ENCODE peak calls at places on chromosome 5, in ten cellular contexts. One of them, this sample, is unnamed.

GRCh38 chr5:31161772-31162171 is 31.7 kb upstream of the CDH6 start:
- DNase-seq in mucosa of gallbladder: peak
- DNase-seq in head of caudate nucleus: no peak
- DNase-seq in NCI-H774: no peak
- DNase-seq in H54: no peak
- DNase-seq in stomach: no peak
- DNase-seq in endodermal cell: no peak
- DNase-seq in NCI-H460: no peak
- DNase-seq in WTC11: no peak
- DNase-seq in SK-N-MC: no peak
- DNase-seq in this sample: no peak

GRCh38 chr5:128216860-128217531 is 133.4 kb downstream of the SLC12A2 start:
- DNase-seq in H54: peak
- DNase-seq in NCI-H460: no peak
- DNase-seq in mucosa of gallbladder: no peak
- DNase-seq in WTC11: no peak
- DNase-seq in NCI-H774: no peak
- DNase-seq in head of caudate nucleus: no peak
- DNase-seq in endodermal cell: no peak
- DNase-seq in stomach: no peak
- DNase-seq in SK-N-MC: no peak
- DNase-seq in this sample: no peak

GRCh38 chr5:74201334-74202081 is 439.0 kb downstream of the ENC1 start:
- DNase-seq in WTC11: no peak
- DNase-seq in endodermal cell: no peak
- DNase-seq in stomach: peak
- DNase-seq in H54: peak
- DNase-seq in SK-N-MC: no peak
- DNase-seq in NCI-H774: peak
- DNase-seq in mucosa of gallbladder: peak
- DNase-seq in head of caudate nucleus: no peak
- DNase-seq in NCI-H460: no peak
- DNase-seq in this sample: no peak

GRCh38 chr5:50751064-50751657 is 84.7 kb downstream of the PARP8 start:
- DNase-seq in endodermal cell: peak
- DNase-seq in head of caudate nucleus: no peak
- DNase-seq in SK-N-MC: no peak
- DNase-seq in NCI-H774: no peak
- DNase-seq in NCI-H460: peak
- DNase-seq in stomach: no peak
- DNase-seq in mucosa of gallbladder: peak
- DNase-seq in H54: no peak
- DNase-seq in WTC11: no peak
- DNase-seq in this sample: no peak

GRCh38 chr5:26568316-26568715 is 470.1 kb downstream of the CDH9 start:
- DNase-seq in WTC11: no peak
- DNase-seq in stomach: no peak
- DNase-seq in endodermal cell: no peak
- DNase-seq in NCI-H460: no peak
- DNase-seq in mucosa of gallbladder: no peak
- DNase-seq in SK-N-MC: no peak
- DNase-seq in H54: no peak
- DNase-seq in NCI-H774: no peak
- DNase-seq in head of caudate nucleus: no peak
- DNase-seq in this sample: no peak

GRCh38 chr5:125486634-125487033 is 740.2 kb upstream of the ZNF608 start:
- DNase-seq in stomach: no peak
- DNase-seq in WTC11: no peak
- DNase-seq in SK-N-MC: no peak
- DNase-seq in NCI-H774: no peak
- DNase-seq in mucosa of gallbladder: no peak
- DNase-seq in NCI-H460: no peak
- DNase-seq in endodermal cell: no peak
- DNase-seq in H54: no peak
- DNase-seq in head of caudate nucleus: no peak
- DNase-seq in this sample: no peak

GRCh38 chr5:132486318-132487094 is 4.1 kb downstream of the IRF1 start:
- DNase-seq in mucosa of gallbladder: no peak
- DNase-seq in WTC11: no peak
- DNase-seq in NCI-H460: no peak
- DNase-seq in SK-N-MC: no peak
- DNase-seq in stomach: peak
- DNase-seq in head of caudate nucleus: peak
- DNase-seq in H54: no peak
- DNase-seq in endodermal cell: peak
- DNase-seq in NCI-H774: no peak
- DNase-seq in this sample: no peak

GRCh38 chr5:141711687-141712086 is 29.7 kb upstream of the ARAP3 start:
- DNase-seq in stomach: no peak
- DNase-seq in WTC11: no peak
- DNase-seq in NCI-H460: no peak
- DNase-seq in NCI-H774: no peak
- DNase-seq in mucosa of gallbladder: no peak
- DNase-seq in H54: no peak
- DNase-seq in SK-N-MC: no peak
- DNase-seq in endodermal cell: no peak
- DNase-seq in head of caudate nucleus: no peak
- DNase-seq in this sample: no peak

GRCh38 chr5:96079075-96079474 is 117.4 kb upstream of the ELL2 start:
- DNase-seq in NCI-H774: no peak
- DNase-seq in WTC11: no peak
- DNase-seq in head of caudate nucleus: no peak
- DNase-seq in stomach: no peak
- DNase-seq in SK-N-MC: no peak
- DNase-seq in NCI-H460: peak
- DNase-seq in endodermal cell: no peak
- DNase-seq in mucosa of gallbladder: no peak
- DNase-seq in H54: no peak
- DNase-seq in this sample: no peak

GRCh38 chr5:167899490-167899889 is 392.0 kb upstream of the WWC1 start:
- DNase-seq in NCI-H460: no peak
- DNase-seq in endodermal cell: no peak
- DNase-seq in head of caudate nucleus: no peak
- DNase-seq in mucosa of gallbladder: no peak
- DNase-seq in SK-N-MC: no peak
- DNase-seq in stomach: no peak
- DNase-seq in WTC11: no peak
- DNase-seq in H54: peak
- DNase-seq in NCI-H774: no peak
- DNase-seq in this sample: no peak

GRCh38 chr5:150399158-150400019 is 13.3 kb downstream of the CD74 start:
- DNase-seq in mucosa of gallbladder: no peak
- DNase-seq in stomach: no peak
- DNase-seq in H54: no peak
- DNase-seq in NCI-H460: no peak
- DNase-seq in WTC11: no peak
- DNase-seq in endodermal cell: no peak
- DNase-seq in head of caudate nucleus: no peak
- DNase-seq in NCI-H774: no peak
- DNase-seq in SK-N-MC: no peak
- DNase-seq in this sample: no peak

GRCh38 chr5:139889410-139889809 is 93.8 kb downstream of the PSD2 start:
- DNase-seq in NCI-H460: no peak
- DNase-seq in SK-N-MC: no peak
- DNase-seq in mucosa of gallbladder: no peak
- DNase-seq in head of caudate nucleus: no peak
- DNase-seq in endodermal cell: no peak
- DNase-seq in NCI-H774: no peak
- DNase-seq in WTC11: no peak
- DNase-seq in H54: no peak
- DNase-seq in stomach: no peak
- DNase-seq in this sample: no peak

GRCh38 chr5:75300084-75300483 is 36.9 kb upstream of the HMGCR start:
- DNase-seq in NCI-H774: no peak
- DNase-seq in NCI-H460: no peak
- DNase-seq in head of caudate nucleus: no peak
- DNase-seq in H54: no peak
- DNase-seq in mucosa of gallbladder: no peak
- DNase-seq in SK-N-MC: no peak
- DNase-seq in stomach: no peak
- DNase-seq in WTC11: no peak
- DNase-seq in endodermal cell: no peak
- DNase-seq in this sample: no peak

GRCh38 chr5:177249761-177250537 is 53.6 kb downstream of the RAB24 start:
- DNase-seq in stomach: no peak
- DNase-seq in endodermal cell: no peak
- DNase-seq in H54: no peak
- DNase-seq in NCI-H460: no peak
- DNase-seq in mucosa of gallbladder: no peak
- DNase-seq in SK-N-MC: no peak
- DNase-seq in NCI-H774: no peak
- DNase-seq in WTC11: no peak
- DNase-seq in head of caudate nucleus: no peak
- DNase-seq in this sample: no peak

GRCh38 chr5:150451594-150451993 is 2.1 kb upstream of the RPS14 start:
- DNase-seq in endodermal cell: no peak
- DNase-seq in H54: no peak
- DNase-seq in head of caudate nucleus: no peak
- DNase-seq in NCI-H460: no peak
- DNase-seq in NCI-H774: no peak
- DNase-seq in SK-N-MC: no peak
- DNase-seq in mucosa of gallbladder: no peak
- DNase-seq in stomach: no peak
- DNase-seq in WTC11: no peak
- DNase-seq in this sample: no peak

GRCh38 chr5:179763215-179763945 is 30.4 kb upstream of the LTC4S start:
- DNase-seq in NCI-H774: peak
- DNase-seq in WTC11: peak
- DNase-seq in SK-N-MC: peak
- DNase-seq in stomach: peak
- DNase-seq in mucosa of gallbladder: peak
- DNase-seq in H54: peak
- DNase-seq in NCI-H460: peak
- DNase-seq in head of caudate nucleus: peak
- DNase-seq in endodermal cell: peak
- DNase-seq in this sample: peak

GRCh38 chr5:7754997-7755596 is 95.8 kb downstream of the CFAP90 start:
- DNase-seq in mucosa of gallbladder: peak
- DNase-seq in stomach: peak
- DNase-seq in NCI-H460: peak
- DNase-seq in NCI-H774: peak
- DNase-seq in WTC11: peak
- DNase-seq in head of caudate nucleus: peak
- DNase-seq in SK-N-MC: no peak
- DNase-seq in endodermal cell: peak
- DNase-seq in H54: peak
- DNase-seq in this sample: peak

GRCh38 chr5:54753034-54753433 is 232.4 kb downstream of the ESM1 start:
- DNase-seq in endodermal cell: no peak
- DNase-seq in NCI-H460: no peak
- DNase-seq in WTC11: no peak
- DNase-seq in SK-N-MC: no peak
- DNase-seq in head of caudate nucleus: no peak
- DNase-seq in H54: no peak
- DNase-seq in NCI-H774: no peak
- DNase-seq in stomach: no peak
- DNase-seq in mucosa of gallbladder: no peak
- DNase-seq in this sample: no peak